ENCODE peak calls at places on chromosomes 4 and X, in six cellular contexts. N is hypothalamus; K is naive thymus-derived CD8-positive, alpha-beta T cell; A is NCI-H774; O is lower lobe of right lung; C is AG08395. Q is an unnamed sample.

GRCh38 chr4:86446996-86447395 is 87.1 kb upstream of the MAPK10 start:
- DNase-seq in N (no peak), O (no peak), C (no peak), K (no peak), A (no peak), Q (no peak)

GRCh38 chr4:2322227-2322626 is 60.3 kb upstream of the MXD4 start:
- DNase-seq in O (no peak), A (no peak), N (no peak), C (no peak), K (no peak), Q (no peak)

GRCh38 chrX:132671229-132671641 is 182.4 kb upstream of the MBNL3 start:
- DNase-seq in K (no peak), N (no peak), C (no peak), A (no peak), O (no peak), Q (no peak)

GRCh38 chr4:168844261-168845039 is 165.6 kb downstream of the CBR4 start:
- DNase-seq in A (no peak), N (no peak), C (no peak), K (no peak), O (no peak), Q (no peak)

GRCh38 chr4:128288689-128289106 is 1.1 kb upstream of the PGRMC2 start:
- DNase-seq in N (no peak), C (no peak), O (no peak), A (no peak), K (peak; percentile 72), Q (peak; percentile 38)

GRCh38 chr4:103994059-103994458 is 274.3 kb upstream of the TACR3 start:
- DNase-seq in N (no peak), O (no peak), C (no peak), A (no peak), K (no peak), Q (no peak)

GRCh38 chr4:38406243-38406642 is 257.8 kb upstream of the KLF3 start:
- DNase-seq in C (no peak), N (no peak), A (no peak), K (no peak), O (no peak), Q (no peak)

GRCh38 chr4:34720563-34720962 is 1523.8 kb downstream of the ARAP2 start:
- DNase-seq in C (peak; percentile 7), N (no peak), A (peak; percentile 22), K (no peak), O (no peak), Q (no peak)

GRCh38 chrX:72346306-72346949 is 40.7 kb upstream of the CITED1 start:
- DNase-seq in O (no peak), A (no peak), N (no peak), C (no peak), K (no peak), Q (no peak)

GRCh38 chrX:144681501-144681900 is 565.8 kb upstream of the SPANXN1 start:
- DNase-seq in K (no peak), N (no peak), O (no peak), C (no peak), A (no peak), Q (no peak)

GRCh38 chr4:94352996-94353395 is 10.4 kb upstream of the HPGDS start:
- DNase-seq in C (no peak), A (no peak), K (no peak), O (no peak), N (no peak), Q (no peak)

Q was measured in effector CD4-positive, alpha-beta T cell.